ENCODE peak calls at places on chromosomes 3 and 15, in five cellular contexts. F, A, Z, N and H are unnamed samples.

GRCh38 chr3:160259589-160259988 is 34.4 kb downstream of the C3orf80 start:
- DNase-seq in F (no peak), A (no peak), Z (no peak), N (no peak), H (no peak)

GRCh38 chr3:195696632-195697278 is 24.0 kb upstream of the MUC20 start:
- DNase-seq in F (peak), A (no peak), Z (no peak), N (no peak), H (no peak)

GRCh38 chr3:135456182-135456790 is 509.2 kb upstream of the PPP2R3A start:
- DNase-seq in F (no peak), A (no peak), Z (no peak), N (peak), H (no peak)

GRCh38 chr3:127781411-127782001 is 40.8 kb downstream of the MGLL start:
- DNase-seq in F (no peak), A (no peak), Z (no peak), N (no peak), H (no peak)

GRCh38 chr3:14462738-14463137 is 60.3 kb downstream of the SLC6A6 start:
- DNase-seq in F (no peak), A (no peak), Z (no peak), N (no peak), H (no peak)

GRCh38 chr3:78066287-78066686 is 1026.4 kb downstream of the ROBO2 start:
- DNase-seq in F (no peak), A (peak), Z (no peak), N (no peak), H (no peak)

GRCh38 chr3:172853005-172853404 is 102.5 kb downstream of the ECT2 start:
- DNase-seq in F (no peak), A (no peak), Z (no peak), N (no peak), H (no peak)

GRCh38 chr3:12451960-12452359 is 32.3 kb upstream of the TSEN2 start:
- DNase-seq in F (no peak), A (no peak), Z (no peak), N (no peak), H (no peak)

GRCh38 chr3:138686771-138687221 is 78.2 kb downstream of the FAIM start:
- DNase-seq in F (peak), A (peak), Z (no peak), N (peak), H (peak)

GRCh38 chr15:52417501-52417900 is 111.2 kb downstream of the MYO5A start:
- DNase-seq in F (no peak), A (no peak), Z (no peak), N (no peak), H (no peak)

GRCh38 chr3:198028718-198029117 is 68.7 kb downstream of the LMLN start:
- DNase-seq in F (no peak), A (no peak), Z (no peak), N (no peak), H (no peak)

GRCh38 chr3:129602730-129603560 is 3.5 kb downstream of the PLXND1 start:
- DNase-seq in F (no peak), A (peak), Z (no peak), N (peak), H (no peak)

GRCh38 chr3:98770261-98771039 is 7.3 kb downstream of the ST3GAL6 start:
- DNase-seq in F (peak), A (no peak), Z (no peak), N (no peak), H (no peak)

GRCh38 chr15:76059320-76060097 is at the start of gene TMEM266:
- DNase-seq in F (peak), A (peak), Z (no peak), N (peak), H (peak)

DNA sequence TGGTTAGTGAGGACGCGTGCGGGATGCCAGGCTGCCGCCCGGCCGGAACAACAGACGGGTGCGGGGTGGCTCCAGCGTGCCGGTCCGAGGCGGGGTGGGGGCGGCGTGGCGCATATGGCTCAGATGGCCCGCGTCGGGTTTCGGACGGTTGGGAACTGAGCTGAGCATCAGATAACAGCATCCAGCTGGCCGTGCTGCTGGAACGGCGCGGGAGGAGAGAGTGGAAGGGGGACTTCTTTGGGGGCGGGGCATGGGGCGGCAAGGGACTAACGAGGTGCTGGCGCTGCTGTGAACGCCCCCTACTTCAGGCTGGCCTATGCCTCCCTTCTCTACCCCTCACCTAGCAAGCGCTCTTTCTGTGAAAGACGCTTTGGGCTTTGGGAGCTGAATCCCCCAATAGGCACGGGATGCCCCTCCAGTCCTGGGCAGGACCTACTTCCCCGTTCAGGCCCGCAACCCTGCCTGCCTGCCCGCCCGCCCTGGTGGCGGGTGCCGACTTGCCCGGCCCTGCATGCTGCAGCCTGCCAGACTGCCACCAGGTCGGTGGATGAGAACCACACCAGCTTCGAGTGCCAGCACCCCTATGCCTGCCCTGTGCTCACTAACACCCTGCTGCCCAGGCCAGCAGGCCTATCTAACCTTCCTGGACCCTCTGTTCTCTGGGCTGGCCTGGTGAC is 541 bp downstream of the INKA1 start:
- DNase-seq in F (peak), A (no peak), Z (no peak), N (no peak), H (peak)
- TF ChIP-seq CTCF in F (peak), A (no peak), Z (no peak), N (no peak), H (no peak)

GRCh38 chr3:16516695-16517481 is 3.4 kb upstream of the RFTN1 start:
- DNase-seq in F (no peak), A (peak), Z (no peak), N (peak), H (peak)
- TF ChIP-seq CTCF in F (no peak), A (peak), Z (no peak), N (peak), H (no peak)

GRCh38 chr15:100448481-100448880 is 80.3 kb downstream of the CERS3 start:
- DNase-seq in F (no peak), A (no peak), Z (no peak), N (no peak), H (no peak)
- TF ChIP-seq CTCF in F (no peak), A (no peak), Z (no peak), N (no peak), H (no peak)

GRCh38 chr15:57606816-57607215 is 15.1 kb downstream of the MYZAP start:
- DNase-seq in F (no peak), A (no peak), Z (no peak), N (no peak), H (no peak)

GRCh38 chr15:57610130-57610529 is 18.4 kb downstream of the MYZAP start:
- DNase-seq in F (no peak), A (peak), Z (no peak), N (no peak), H (no peak)

GRCh38 chr15:57611119-57611518 is 19.4 kb downstream of the MYZAP start:
- DNase-seq in F (no peak), A (no peak), Z (no peak), N (no peak), H (no peak)

GRCh38 chr15:57607570-57608000 is 15.9 kb downstream of the MYZAP start:
- DNase-seq in F (no peak), A (peak), Z (no peak), N (no peak), H (no peak)

DNA sequence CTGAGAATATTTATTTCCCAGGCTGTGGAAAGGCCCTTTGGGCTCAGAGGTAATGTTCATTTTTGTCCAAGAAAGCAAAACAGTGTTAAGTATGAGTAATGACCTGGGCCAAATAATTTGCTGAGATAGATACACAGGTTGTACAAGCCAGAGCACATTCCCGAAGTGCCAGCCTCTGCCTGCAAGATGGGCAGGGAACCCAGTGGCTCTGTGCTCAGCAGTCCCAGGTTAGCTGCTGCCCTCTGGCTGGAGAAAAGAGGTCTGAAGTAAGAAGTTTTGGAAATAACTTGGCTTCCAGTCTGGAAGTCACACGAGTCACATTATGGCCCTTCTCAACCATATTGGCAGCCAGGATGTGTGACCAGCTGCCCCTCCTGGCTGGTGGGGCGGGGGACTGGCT is 20.2 kb downstream of the MYZAP start:
- DNase-seq in F (no peak), A (peak), Z (no peak), N (peak), H (no peak)
- TF ChIP-seq CTCF in F (no peak), A (peak), Z (no peak), N (peak), H (no peak)